ENCODE peak calls at places on chromosomes 2 and 18, in five cellular contexts. R is left lung, I is COLO829, G is NAMALWA, J is OCI-LY7. Y is an unnamed sample.

GRCh38 chr2:101524811-101525430 is 50.0 kb upstream of the RFX8 start:
- DNase-seq in J (no peak), G (no peak), I (no peak), R (no peak), Y (no peak)

GRCh38 chr2:28643911-28644334 is 107.7 kb upstream of the PPP1CB start:
- DNase-seq in R (no peak), G (no peak), I (peak), J (no peak), Y (no peak)

GRCh38 chr2:26541401-26542193 is 63.7 kb upstream of the OTOF start:
- DNase-seq in G (no peak), R (no peak), I (no peak), J (no peak), Y (no peak)

GRCh38 chr2:148906136-148906535 is 31.1 kb downstream of the KIF5C start:
- DNase-seq in G (no peak), R (no peak), J (no peak), I (peak), Y (no peak)

GRCh38 chr2:230411484-230412368 is 4.3 kb upstream of the SP100 start:
- DNase-seq in I (peak), R (peak), G (peak), J (peak), Y (peak)

GRCh38 chr2:105377871-105378270 is 21.0 kb downstream of the FHL2 start:
- DNase-seq in R (no peak), J (no peak), I (no peak), G (no peak), Y (no peak)

GRCh38 chr18:60358516-60358915 is 14.1 kb downstream of the MC4R start:
- DNase-seq in I (peak), J (no peak), G (no peak), R (no peak), Y (no peak)

GRCh38 chr2:67917332-67918054 is 145.3 kb downstream of the C1D start:
- DNase-seq in I (peak), G (no peak), J (no peak), R (no peak), Y (no peak)

GRCh38 chr2:180000434-180000833 is 6.7 kb downstream of the CWC22 start:
- DNase-seq in J (no peak), I (no peak), R (no peak), G (no peak), Y (no peak)

GRCh38 chr2:100676346-100676745 is 113.6 kb downstream of the PDCL3 start:
- DNase-seq in J (no peak), I (no peak), G (no peak), R (no peak), Y (no peak)

GRCh38 chr2:168894720-168895119 is 4.5 kb upstream of the SPC25 start:
- DNase-seq in J (no peak), G (no peak), I (no peak), R (no peak), Y (no peak)

GRCh38 chr2:210577263-210578071 is 21.1 kb downstream of the CPS1 start:
- DNase-seq in G (peak), I (peak), R (no peak), J (peak), Y (peak)

GRCh38 chr2:112055833-112056625 is 960 bp downstream of the TMEM87B start:
- DNase-seq in J (peak), I (peak), R (no peak), G (peak), Y (peak)

GRCh38 chr18:5879479-5879882 is 15.8 kb downstream of the TMEM200C start:
- DNase-seq in I (no peak), G (peak), J (peak), R (no peak), Y (no peak)

GRCh38 chr2:98915751-98916358 is 20.2 kb downstream of the CRACDL start:
- DNase-seq in R (no peak), I (no peak), G (no peak), J (no peak), Y (no peak)

GRCh38 chr2:231545105-231545902 is 15.1 kb upstream of the NMUR1 start:
- DNase-seq in I (no peak), J (peak), G (peak), R (peak), Y (peak)

GRCh38 chr2:205427112-205427511 is 255.2 kb upstream of the NRP2 start:
- DNase-seq in I (no peak), J (no peak), G (no peak), R (no peak), Y (no peak)

GRCh38 chr2:19617251-19617650 is 258.8 kb upstream of the OSR1 start:
- DNase-seq in I (no peak), G (no peak), R (no peak), J (no peak), Y (no peak)

GRCh38 chr2:109582928-109583895 is 30.6 kb downstream of the SEPTIN10 start:
- DNase-seq in J (no peak), R (no peak), I (no peak), G (no peak), Y (peak)

GRCh38 chr2:13522917-13523821 is 806.4 kb downstream of the TRIB2 start:
- DNase-seq in G (peak), I (no peak), J (no peak), R (no peak), Y (peak)